ENCODE peak calls at places on chromosomes 12 and 14, in five cellular contexts. S, N, B, Z and R are unnamed samples. For H3K36me3 and H3K4me1, the result is how much of the 10 kb centered on the place peaks cover.

GRCh38 chr12:83196694-83197350 is 510.1 kb downstream of the TMTC2 start:
- DNase-seq in B (no peak), S (no peak), N (no peak), Z (no peak), R (no peak)

GRCh38 chr12:65953621-65954020 is 129.3 kb downstream of the HMGA2 start:
- DNase-seq in S (no peak), N (peak), Z (no peak), B (no peak), R (no peak)

GRCh38 chr14:52325126-52325525 is 11.0 kb downstream of the PTGER2 start:
- DNase-seq in N (peak), S (no peak), Z (no peak), B (peak), R (no peak)

GRCh38 chr12:97321640-97322039 is 141.0 kb upstream of the RMST start:
- DNase-seq in B (no peak), S (no peak), Z (no peak), N (no peak), R (no peak)

GRCh38 chr12:22459872-22460490 is 84.4 kb downstream of the C2CD5 start:
- DNase-seq in Z (no peak), B (peak), N (peak), S (no peak), R (peak)

GRCh38 chr12:112005419-112006395 is 7.3 kb downstream of the TMEM116 start:
- DNase-seq in S (no peak), N (peak), Z (no peak), B (peak), R (peak)

GRCh38 chr12:104669851-104670337 is 213.1 kb downstream of the CHST11 start:
- DNase-seq in B (no peak), Z (peak), N (peak), S (no peak), R (no peak)

GRCh38 chr12:61902403-61902802 is 357.8 kb upstream of the USP15 start:
- DNase-seq in S (no peak), B (no peak), Z (no peak), N (no peak), R (no peak)

GRCh38 chr14:100764716-100765115 is 38.0 kb downstream of the DLK1 start:
- DNase-seq in Z (no peak), B (no peak), N (no peak), S (no peak), R (no peak)

GRCh38 chr14:91063119-91063518 is 2.7 kb upstream of the RPS6KA5 start:
- DNase-seq in S (no peak), B (peak), N (no peak), Z (no peak), R (no peak)

GRCh38 chr12:126782083-126782482 is 1484.9 kb upstream of the TMEM132C start:
- DNase-seq in S (no peak), N (no peak), Z (no peak), B (no peak), R (no peak)

GRCh38 chr14:63046339-63047268 is 1.3 kb upstream of the KCNH5 start:
- DNase-seq in Z (no peak), B (no peak), S (no peak), N (no peak), R (no peak)

GRCh38 chr12:21678959-21679358 is 21.3 kb upstream of the LDHB start:
- DNase-seq in N (no peak), Z (no peak), B (no peak), S (no peak), R (no peak)

GRCh38 chr12:132583736-132584135 is 26.6 kb downstream of the LRCOL1 start:
- DNase-seq in N (no peak), B (no peak), Z (no peak), S (no peak), R (no peak)

DNA sequence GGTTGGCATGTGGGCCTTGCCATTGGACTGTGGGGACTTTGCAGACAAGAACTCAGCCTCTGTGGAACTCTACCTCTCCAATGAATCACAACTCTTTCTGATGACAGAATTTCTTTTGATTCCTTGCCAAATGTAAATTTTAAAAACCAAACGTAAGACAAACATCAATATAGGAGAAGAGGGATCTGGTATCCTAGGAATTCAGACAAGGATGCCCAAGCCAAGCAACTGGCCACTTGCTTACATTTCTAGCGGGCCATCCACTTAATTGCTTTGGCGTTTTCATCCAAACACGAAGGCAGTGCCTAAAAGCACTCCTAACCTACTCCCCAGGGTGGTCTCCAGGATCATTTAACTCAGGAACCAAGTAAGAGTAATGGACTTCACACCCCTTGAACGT is 23.4 kb upstream of the RAB35 start:
- DNase-seq in Z (no peak), S (no peak), N (peak), B (peak), R (no peak)
- H3K36me3 ChIP-seq in Z (half or more), S (half or more), N (half or more), B (half or more), R (under half)

DNA sequence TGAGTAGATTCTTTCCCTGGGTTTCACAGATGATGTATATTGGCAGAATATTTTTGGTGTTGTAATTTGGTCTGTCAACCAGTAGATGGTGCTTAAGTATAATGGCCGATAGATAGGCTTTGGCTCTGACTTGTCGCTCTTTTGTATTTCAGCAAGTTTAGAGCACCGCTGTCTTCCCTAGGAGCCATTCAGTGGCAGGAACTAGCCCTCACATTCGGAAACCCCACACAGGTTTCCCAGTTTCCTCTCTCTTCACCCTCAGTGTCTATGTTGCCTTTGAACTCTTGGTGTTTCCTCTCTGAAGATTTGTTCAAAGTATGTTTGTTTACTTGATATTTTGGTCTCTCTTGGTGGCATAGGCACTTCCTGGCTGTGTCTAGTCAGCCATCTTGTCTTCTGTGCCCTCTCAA is 102.2 kb downstream of the GPHN start:
- DNase-seq in S (no peak), Z (no peak), N (peak), B (peak), R (peak)
- TF ChIP-seq CTCF in S (no peak), Z (peak), N (peak), B (peak), R (no peak)

DNA sequence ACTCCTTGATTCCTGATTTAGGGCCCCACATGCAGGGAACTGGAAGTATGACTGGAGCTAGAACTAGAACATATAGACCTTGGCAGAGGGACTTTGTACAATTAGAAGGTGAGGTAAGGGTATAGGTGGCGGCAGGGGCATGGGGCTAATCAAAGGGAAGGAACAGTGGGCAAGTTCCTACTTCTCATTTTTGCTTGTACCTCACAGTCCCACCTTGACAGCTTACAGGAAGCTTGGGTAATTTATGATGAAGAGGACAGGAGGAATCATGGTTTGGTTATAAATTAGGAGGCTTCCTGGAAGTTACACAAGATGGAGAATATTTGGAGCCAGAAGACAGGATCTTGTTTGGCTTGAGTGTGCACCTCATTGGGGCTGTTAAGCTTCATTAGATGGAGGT is 33.4 kb downstream of the SUSD6 start:
- DNase-seq in N (no peak), S (no peak), Z (no peak), B (no peak), R (no peak)
- H3K4me1 ChIP-seq in N (under half), S (under half), Z (half or more), B (half or more), R (under half)

DNA sequence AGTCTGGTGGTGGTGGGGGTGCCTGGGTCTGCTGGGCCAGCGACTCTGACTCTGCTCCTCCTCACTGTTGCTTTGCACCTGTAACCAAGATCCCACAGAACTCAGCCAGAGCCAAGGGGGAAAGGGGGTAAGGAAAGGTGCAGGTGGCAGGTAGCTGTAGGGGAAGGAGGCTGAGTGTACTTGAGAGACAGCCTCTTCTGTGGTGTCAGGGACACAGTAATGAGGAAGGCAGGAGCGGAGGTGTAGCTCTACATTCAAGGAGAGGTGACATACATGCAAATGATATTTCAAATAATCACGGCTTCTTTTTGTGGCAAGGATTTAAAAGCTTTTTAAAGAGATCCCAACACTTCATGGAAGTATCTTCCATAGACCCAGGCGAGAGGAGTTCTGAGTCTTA is 23.4 kb downstream of the TESPA1 start:
- DNase-seq in N (no peak), Z (no peak), S (no peak), B (no peak), R (no peak)
- H3K36me3 ChIP-seq in N (under half), Z (under half), S (under half), B (under half), R (under half)

DNA sequence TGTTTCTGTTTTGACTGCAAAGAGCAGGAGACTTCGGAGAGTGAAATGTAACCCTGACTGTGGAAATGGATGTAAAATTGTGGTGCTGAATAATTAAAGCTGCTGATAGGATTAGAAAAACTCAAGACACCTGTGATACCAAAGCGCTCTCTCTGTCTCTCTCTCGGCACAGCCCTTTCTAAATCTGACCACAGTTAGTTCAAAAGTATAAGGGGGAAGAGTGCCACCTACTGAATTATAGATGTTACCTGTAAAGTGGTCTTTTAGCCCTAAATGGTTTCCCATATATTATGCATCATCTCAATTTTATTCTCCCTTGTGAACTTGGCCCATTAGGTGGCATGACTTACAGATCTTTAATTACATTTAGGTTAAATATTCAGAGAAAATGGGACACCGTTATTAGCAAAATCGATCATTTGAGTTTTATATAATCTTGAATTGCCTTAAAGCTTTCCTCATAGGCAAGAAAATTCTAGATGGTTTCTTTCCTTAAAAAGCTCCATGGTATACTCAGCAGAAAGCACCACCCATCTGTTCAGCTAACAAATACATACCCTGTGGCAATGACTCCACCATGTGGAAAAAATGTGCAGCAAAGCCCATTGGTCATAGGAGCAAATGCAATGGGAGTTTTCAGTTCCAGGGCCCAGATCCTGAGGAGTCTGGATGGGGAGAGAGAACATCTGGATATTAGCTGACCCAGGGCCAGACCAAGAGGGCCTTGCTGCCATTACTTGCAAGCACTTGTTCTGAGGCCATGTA is 18.1 kb downstream of the RFC5 start:
- DNase-seq in B (peak), N (peak), Z (no peak), S (no peak), R (peak)
- TF ChIP-seq CTCF in B (peak), N (peak), Z (peak), S (peak), R (peak)

GRCh38 chr14:89351364-89351957 is 65.6 kb downstream of the FOXN3 start:
- DNase-seq in S (peak), B (no peak), N (peak), Z (no peak), R (peak)
- H3K4me1 ChIP-seq in S (under half), B (under half), N (under half), Z (half or more), R (under half)

DNA sequence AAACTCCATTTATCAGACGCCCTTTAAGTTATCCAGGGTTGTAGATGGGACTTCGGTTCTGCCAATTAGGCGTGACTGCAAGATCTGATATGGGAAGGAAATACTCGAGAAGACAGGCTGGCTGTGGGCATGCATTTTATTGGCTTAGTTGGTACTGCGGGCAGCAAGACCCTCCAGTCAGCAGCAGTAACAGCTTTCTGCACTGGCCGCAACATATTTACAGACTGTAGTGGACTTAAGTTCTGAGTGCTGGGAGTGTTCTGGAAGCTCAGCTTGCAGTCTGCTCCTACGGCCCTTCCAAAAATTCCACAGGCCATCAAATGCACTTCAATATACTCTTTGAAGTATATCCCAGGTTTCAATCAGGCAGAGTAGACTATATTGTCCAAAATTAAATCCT is 21.1 kb downstream of the KITLG start:
- DNase-seq in Z (no peak), S (no peak), B (no peak), N (no peak), R (no peak)
- H3K36me3 ChIP-seq in Z (under half), S (under half), B (under half), N (under half), R (under half)

GRCh38 chr12:9134981-9135628 is 19.4 kb upstream of the A2M start:
- DNase-seq in Z (no peak), B (peak), S (no peak), N (peak), R (no peak)
- TF ChIP-seq CTCF in Z (peak), B (peak), S (no peak), N (no peak), R (no peak)

DNA sequence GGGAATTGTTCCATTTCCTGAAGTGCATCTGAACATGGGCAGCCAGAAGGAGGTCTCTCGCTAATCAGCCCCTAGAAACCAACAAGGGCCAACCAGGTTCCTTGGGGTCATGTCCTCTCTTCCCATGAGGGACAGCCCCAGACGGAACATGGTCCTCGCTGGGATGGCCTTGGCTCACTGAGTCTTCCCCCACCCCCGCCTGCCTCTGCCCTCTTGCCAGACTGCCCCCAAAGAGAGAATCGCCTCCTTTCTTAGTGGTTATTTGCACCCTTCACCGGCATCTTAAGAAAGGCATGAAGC is 36.4 kb downstream of the CD9 start:
- DNase-seq in B (no peak), S (no peak), Z (no peak), N (no peak), R (no peak)
- H3K4me1 ChIP-seq in B (under half), S (under half), Z (half or more), N (under half), R (under half)